ENCODE peak calls at places on chromosome 2, in six cellular contexts. One of them, this sample, is unnamed.

GRCh38 chr2:26401739-26402541 is at the start of gene DRC1:
- DNase-seq in A549: peak
- DNase-seq in K562: no peak
- DNase-seq in endothelial cell of umbilical vein: peak
- DNase-seq in GM12878: no peak
- DNase-seq in HepG2: no peak
- DNase-seq in this sample: no peak

GRCh38 chr2:121148481-121148880 is 136.5 kb downstream of the TFCP2L1 start:
- DNase-seq in HepG2: no peak
- DNase-seq in K562: no peak
- DNase-seq in A549: no peak
- DNase-seq in GM12878: no peak
- DNase-seq in endothelial cell of umbilical vein: no peak
- DNase-seq in this sample: no peak

GRCh38 chr2:41886757-41887156 is 161.1 kb upstream of the PKDCC start:
- DNase-seq in GM12878: no peak
- DNase-seq in HepG2: peak
- DNase-seq in K562: no peak
- DNase-seq in endothelial cell of umbilical vein: peak
- DNase-seq in A549: no peak
- DNase-seq in this sample: no peak

GRCh38 chr2:88955607-88956006 is 264.1 kb downstream of the RPIA start:
- DNase-seq in GM12878: no peak
- DNase-seq in HepG2: no peak
- DNase-seq in A549: no peak
- DNase-seq in K562: no peak
- DNase-seq in endothelial cell of umbilical vein: no peak
- DNase-seq in this sample: no peak

GRCh38 chr2:222861411-222862067 is 703 bp downstream of the ACSL3 start:
- DNase-seq in GM12878: no peak
- DNase-seq in K562: peak
- DNase-seq in HepG2: no peak
- DNase-seq in A549: no peak
- DNase-seq in endothelial cell of umbilical vein: peak
- DNase-seq in this sample: peak

GRCh38 chr2:190843874-190844699 is 36.5 kb upstream of the GLS start:
- DNase-seq in K562: no peak
- DNase-seq in A549: peak
- DNase-seq in HepG2: peak
- DNase-seq in GM12878: peak
- DNase-seq in endothelial cell of umbilical vein: no peak
- DNase-seq in this sample: peak

GRCh38 chr2:128526455-128526976 is 207.8 kb upstream of the HS6ST1 start:
- DNase-seq in HepG2: no peak
- DNase-seq in A549: no peak
- DNase-seq in GM12878: no peak
- DNase-seq in endothelial cell of umbilical vein: no peak
- DNase-seq in K562: no peak
- DNase-seq in this sample: no peak

GRCh38 chr2:556494-556893 is 120.7 kb downstream of the TMEM18 start:
- DNase-seq in endothelial cell of umbilical vein: no peak
- DNase-seq in GM12878: no peak
- DNase-seq in K562: no peak
- DNase-seq in HepG2: no peak
- DNase-seq in A549: no peak
- DNase-seq in this sample: peak

GRCh38 chr2:47811668-47812067 is 28.7 kb downstream of the MSH6 start:
- DNase-seq in GM12878: no peak
- DNase-seq in endothelial cell of umbilical vein: no peak
- DNase-seq in HepG2: no peak
- DNase-seq in K562: no peak
- DNase-seq in A549: no peak
- DNase-seq in this sample: no peak

GRCh38 chr2:233563663-233564430 is 2.7 kb downstream of the USP40 start:
- DNase-seq in K562: no peak
- DNase-seq in GM12878: no peak
- DNase-seq in A549: no peak
- DNase-seq in HepG2: no peak
- DNase-seq in endothelial cell of umbilical vein: no peak
- DNase-seq in this sample: peak

GRCh38 chr2:68727698-68728375 is 6.8 kb upstream of the ARHGAP25 start:
- DNase-seq in K562: no peak
- DNase-seq in HepG2: no peak
- DNase-seq in GM12878: no peak
- DNase-seq in endothelial cell of umbilical vein: no peak
- DNase-seq in A549: no peak
- DNase-seq in this sample: no peak

GRCh38 chr2:45585267-45585861 is 25.7 kb downstream of the SRBD1 start:
- DNase-seq in GM12878: no peak
- DNase-seq in A549: peak
- DNase-seq in HepG2: peak
- DNase-seq in endothelial cell of umbilical vein: peak
- DNase-seq in K562: no peak
- DNase-seq in this sample: peak
- TF ChIP-seq MYC in GM12878: no peak
- TF ChIP-seq MYC in A549: no peak
- TF ChIP-seq MYC in HepG2: no peak
- TF ChIP-seq MYC in endothelial cell of umbilical vein: no peak
- TF ChIP-seq MYC in K562: no peak
- TF ChIP-seq MYC in this sample: no peak

DNA sequence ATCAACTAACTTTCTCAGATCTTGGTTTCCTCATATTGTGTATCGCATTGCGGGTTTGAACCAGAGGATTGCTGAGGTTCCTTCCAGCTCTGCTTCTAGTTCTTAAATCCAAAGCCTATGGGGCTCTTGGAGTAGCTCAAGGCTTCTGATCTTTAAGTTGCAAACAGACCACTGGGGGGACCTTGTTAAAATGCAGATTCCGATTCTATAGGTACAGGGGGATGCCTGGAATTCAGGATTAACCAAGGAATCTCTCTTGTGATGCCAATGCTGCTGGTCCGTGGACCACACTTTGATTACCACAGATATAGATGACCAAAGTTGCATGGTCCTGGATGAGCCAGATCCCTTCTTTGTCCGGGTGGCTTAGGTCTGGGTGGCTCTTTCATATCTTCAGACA is 160.8 kb downstream of the SH3RF3 start:
- DNase-seq in HepG2: no peak
- DNase-seq in A549: no peak
- DNase-seq in GM12878: no peak
- DNase-seq in K562: no peak
- DNase-seq in endothelial cell of umbilical vein: no peak
- DNase-seq in this sample: no peak
- H3K4me3 ChIP-seq in HepG2: no peak
- H3K4me3 ChIP-seq in A549: no peak
- H3K4me3 ChIP-seq in GM12878: no peak
- H3K4me3 ChIP-seq in K562: no peak
- H3K4me3 ChIP-seq in endothelial cell of umbilical vein: no peak
- H3K4me3 ChIP-seq in this sample: no peak

DNA sequence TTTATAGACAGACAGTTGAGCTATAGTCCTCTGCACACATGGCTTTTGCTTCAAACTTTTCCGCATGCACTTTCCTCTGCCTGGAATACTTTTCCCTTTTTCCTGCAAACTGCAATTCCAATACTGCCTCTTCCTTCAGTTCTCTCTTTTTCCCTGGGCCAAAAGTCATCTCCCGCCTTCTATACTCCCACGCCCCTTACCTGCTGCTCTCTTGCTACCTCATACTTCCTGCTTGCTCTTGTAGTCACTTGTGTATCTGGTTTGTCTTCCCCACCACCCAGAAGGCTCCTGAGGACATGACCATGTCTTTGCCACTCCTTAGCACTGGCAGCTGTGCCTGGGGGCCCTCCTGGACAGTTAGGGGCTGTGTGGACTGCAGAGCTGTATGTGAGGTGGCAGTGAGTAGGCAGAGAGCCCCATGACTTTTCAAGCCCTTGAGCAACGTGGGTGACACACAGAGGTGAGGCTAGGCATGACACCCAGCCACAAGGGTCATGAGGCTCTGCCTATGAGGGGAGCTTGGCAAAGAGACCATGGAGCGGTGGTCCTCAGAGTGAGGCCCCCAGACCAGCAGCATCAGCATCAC is 23.2 kb downstream of the SPEG start:
- DNase-seq in K562: peak
- DNase-seq in A549: peak
- DNase-seq in endothelial cell of umbilical vein: no peak
- DNase-seq in HepG2: no peak
- DNase-seq in GM12878: no peak
- DNase-seq in this sample: peak
- TF ChIP-seq CTCF in K562: no peak
- TF ChIP-seq CTCF in A549: no peak
- TF ChIP-seq CTCF in endothelial cell of umbilical vein: no peak
- TF ChIP-seq CTCF in HepG2: peak
- TF ChIP-seq CTCF in GM12878: no peak
- TF ChIP-seq CTCF in this sample: peak

DNA sequence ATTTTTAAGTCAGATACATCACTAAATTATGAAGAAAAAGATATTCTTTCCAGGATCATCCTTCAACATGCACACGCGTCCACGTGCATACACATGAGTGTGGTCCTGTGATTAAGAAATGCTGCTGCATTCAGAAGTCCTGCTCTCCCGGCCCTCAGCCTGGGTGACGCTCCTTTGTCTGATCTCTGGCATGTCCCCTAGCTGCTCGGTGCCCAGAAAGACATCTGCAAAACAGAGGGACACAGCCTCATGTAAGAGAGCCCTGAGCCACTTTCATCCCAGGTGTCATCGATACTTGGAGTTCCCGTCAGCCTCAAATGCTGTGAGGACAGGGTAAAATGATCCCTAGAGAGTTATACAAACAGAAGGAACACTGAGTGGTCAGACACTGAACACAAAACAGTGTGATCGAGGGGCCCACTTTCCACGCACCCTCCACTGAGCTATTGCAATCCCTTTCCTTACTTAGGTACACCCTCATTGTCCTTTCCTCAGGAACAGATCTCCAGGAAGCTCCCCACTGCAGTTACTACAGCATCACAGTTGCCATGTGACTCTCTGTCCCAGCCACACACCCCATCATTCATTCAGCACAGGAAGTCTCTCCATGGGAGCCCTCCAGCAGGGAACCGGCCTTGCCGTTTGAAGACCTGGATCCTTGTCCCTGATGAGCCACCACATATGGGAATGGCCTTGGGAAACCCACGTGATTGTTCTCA is 32.1 kb downstream of the CRACDL start:
- DNase-seq in K562: no peak
- DNase-seq in endothelial cell of umbilical vein: no peak
- DNase-seq in A549: no peak
- DNase-seq in GM12878: no peak
- DNase-seq in HepG2: no peak
- DNase-seq in this sample: no peak
- TF ChIP-seq MYC in K562: no peak
- TF ChIP-seq MYC in endothelial cell of umbilical vein: no peak
- TF ChIP-seq MYC in A549: no peak
- TF ChIP-seq MYC in GM12878: no peak
- TF ChIP-seq MYC in HepG2: no peak
- TF ChIP-seq MYC in this sample: no peak

DNA sequence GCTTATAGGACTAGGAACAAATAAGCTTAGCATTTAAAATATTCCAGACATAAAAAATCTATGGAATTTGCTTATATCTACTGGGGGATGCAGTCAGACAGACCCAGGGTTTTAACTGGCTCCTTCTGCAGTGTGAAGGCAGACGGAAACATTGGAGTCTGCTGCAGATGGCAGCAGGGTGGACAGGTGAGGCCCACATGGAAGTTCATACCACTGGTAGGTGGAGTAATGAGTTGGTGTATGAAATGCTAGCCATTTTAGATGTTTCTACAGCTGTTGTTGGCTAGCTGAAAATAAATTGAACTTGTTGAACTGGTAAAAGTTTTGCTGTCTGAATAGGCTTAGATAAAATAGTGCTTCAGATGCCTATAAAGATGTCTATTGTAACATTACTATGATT is 17.7 kb downstream of the SPTBN1 start:
- DNase-seq in K562: no peak
- DNase-seq in HepG2: no peak
- DNase-seq in GM12878: no peak
- DNase-seq in A549: no peak
- DNase-seq in endothelial cell of umbilical vein: no peak
- DNase-seq in this sample: no peak
- H3K4me3 ChIP-seq in K562: no peak
- H3K4me3 ChIP-seq in HepG2: no peak
- H3K4me3 ChIP-seq in GM12878: no peak
- H3K4me3 ChIP-seq in A549: no peak
- H3K4me3 ChIP-seq in endothelial cell of umbilical vein: no peak
- H3K4me3 ChIP-seq in this sample: no peak

GRCh38 chr2:239881561-239882320 is 143.4 kb downstream of the NDUFA10 start:
- DNase-seq in GM12878: no peak
- DNase-seq in A549: no peak
- DNase-seq in HepG2: no peak
- DNase-seq in K562: no peak
- DNase-seq in endothelial cell of umbilical vein: peak
- DNase-seq in this sample: no peak
- TF ChIP-seq CTCF in GM12878: no peak
- TF ChIP-seq CTCF in A549: no peak
- TF ChIP-seq CTCF in HepG2: no peak
- TF ChIP-seq CTCF in K562: no peak
- TF ChIP-seq CTCF in endothelial cell of umbilical vein: no peak
- TF ChIP-seq CTCF in this sample: no peak

DNA sequence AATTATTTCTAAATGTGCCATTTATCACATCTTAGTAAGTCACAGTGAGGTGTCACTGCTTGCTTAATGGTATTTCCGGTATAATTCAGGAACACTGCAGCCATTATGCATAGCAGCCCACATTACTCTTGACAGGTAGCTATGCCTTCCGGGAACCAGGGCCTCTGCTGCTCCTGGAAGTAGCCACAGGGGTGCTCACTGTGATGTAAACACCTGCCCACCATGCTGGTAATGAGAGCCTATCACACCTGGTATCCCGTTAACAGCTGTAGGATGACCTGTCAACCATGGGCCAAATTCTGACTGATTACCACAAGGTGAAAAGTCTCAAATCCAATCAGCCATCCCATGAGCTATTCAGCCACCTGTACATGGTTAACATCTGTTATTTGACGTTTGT is 647.0 kb upstream of the NXPH2 start:
- DNase-seq in A549: no peak
- DNase-seq in GM12878: no peak
- DNase-seq in endothelial cell of umbilical vein: no peak
- DNase-seq in K562: no peak
- DNase-seq in HepG2: no peak
- DNase-seq in this sample: no peak
- TF ChIP-seq MYC in A549: no peak
- TF ChIP-seq MYC in GM12878: no peak
- TF ChIP-seq MYC in endothelial cell of umbilical vein: no peak
- TF ChIP-seq MYC in K562: no peak
- TF ChIP-seq MYC in HepG2: no peak
- TF ChIP-seq MYC in this sample: no peak

DNA sequence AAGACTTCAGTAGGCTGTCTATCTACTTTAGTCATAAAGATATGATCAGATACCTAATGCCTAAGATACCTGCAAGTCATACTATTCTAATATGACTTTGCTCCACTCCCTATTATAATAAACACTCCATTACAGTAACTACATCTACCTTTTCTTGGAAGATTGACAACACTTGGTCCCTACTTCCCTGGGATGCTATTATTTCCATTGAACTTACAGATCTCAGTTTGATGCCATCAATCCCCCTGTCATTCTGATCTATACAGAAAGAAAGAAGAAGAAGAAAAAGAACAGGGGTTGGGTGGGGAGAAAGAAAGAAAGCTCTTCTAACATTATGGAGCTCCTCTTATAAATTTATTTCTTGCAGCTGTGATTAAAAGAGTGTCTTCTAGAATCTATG is 889.1 kb upstream of the NRXN1 start:
- DNase-seq in HepG2: no peak
- DNase-seq in endothelial cell of umbilical vein: no peak
- DNase-seq in GM12878: no peak
- DNase-seq in K562: no peak
- DNase-seq in A549: no peak
- DNase-seq in this sample: no peak
- H3K4me3 ChIP-seq in HepG2: no peak
- H3K4me3 ChIP-seq in endothelial cell of umbilical vein: no peak
- H3K4me3 ChIP-seq in GM12878: no peak
- H3K4me3 ChIP-seq in K562: no peak
- H3K4me3 ChIP-seq in A549: no peak
- H3K4me3 ChIP-seq in this sample: no peak